ENCODE peak calls at places on chromosomes 3 and 15, in nine cellular contexts. Y is foreskin keratinocyte, O is Peyer's patch, H is AG04450, R is cardiac muscle cell, B is heart right ventricle, G is OCI-LY7, U is GM13977, E is neural crest cell. T is an unnamed sample.

GRCh38 chr3:146746190-146746589 is 141.0 kb upstream of the PLSCR5 start:
- DNase-seq in R (no peak), B (no peak), Y (no peak), G (no peak), H (peak; percentile 0), U (no peak), O (no peak), E (no peak), T (peak; percentile 78)

GRCh38 chr3:197224034-197224444 is 74.4 kb downstream of the DLG1 start:
- DNase-seq in H (peak; percentile 30), E (no peak), G (peak; percentile 67), U (peak; percentile 47), R (peak; percentile 69), Y (peak; percentile 15), B (no peak), O (no peak), T (peak; percentile 78)

GRCh38 chr3:122913539-122914100 is 113.9 kb downstream of the SEMA5B start:
- DNase-seq in O (no peak), U (peak; percentile 17), H (no peak), R (no peak), E (no peak), B (no peak), G (no peak), Y (no peak), T (no peak)

GRCh38 chr15:71874245-71874644 is 63.9 kb downstream of the NR2E3 start:
- DNase-seq in U (peak; percentile 38), Y (no peak), G (no peak), H (no peak), O (no peak), R (no peak), E (no peak), B (no peak), T (no peak)

GRCh38 chr3:72549819-72550581 is 298.2 kb downstream of the SHQ1 start:
- DNase-seq in H (no peak), U (no peak), E (no peak), R (no peak), B (no peak), G (no peak), O (no peak), Y (no peak), T (no peak)

GRCh38 chr3:169863458-169863899 is 6.3 kb downstream of the LRRC31 start:
- DNase-seq in U (peak; percentile 51), R (peak; percentile 64), H (peak; percentile 34), E (peak; percentile 77), Y (peak; percentile 40), B (peak; percentile 67), O (peak; percentile 69), G (peak; percentile 85), T (peak; percentile 86)

GRCh38 chr15:39285663-39286062 is 295.2 kb upstream of the THBS1 start:
- DNase-seq in G (no peak), B (no peak), O (no peak), E (no peak), R (no peak), H (no peak), U (no peak), Y (no peak), T (no peak)

GRCh38 chr15:34621675-34622074 is 38.2 kb upstream of the GOLGA8B start:
- DNase-seq in E (no peak), R (no peak), B (no peak), U (no peak), G (no peak), H (no peak), O (no peak), Y (no peak), T (peak; percentile 7)

GRCh38 chr15:65836665-65837064 is 32.6 kb upstream of the RAB11A start:
- DNase-seq in U (no peak), E (no peak), H (no peak), O (no peak), Y (no peak), B (no peak), G (no peak), R (no peak), T (no peak)

GRCh38 chr15:70748281-70748747 is 15.0 kb downstream of the UACA start:
- DNase-seq in E (no peak), U (no peak), B (peak; percentile 62), R (no peak), G (no peak), Y (no peak), H (no peak), O (no peak), T (no peak)

DNA sequence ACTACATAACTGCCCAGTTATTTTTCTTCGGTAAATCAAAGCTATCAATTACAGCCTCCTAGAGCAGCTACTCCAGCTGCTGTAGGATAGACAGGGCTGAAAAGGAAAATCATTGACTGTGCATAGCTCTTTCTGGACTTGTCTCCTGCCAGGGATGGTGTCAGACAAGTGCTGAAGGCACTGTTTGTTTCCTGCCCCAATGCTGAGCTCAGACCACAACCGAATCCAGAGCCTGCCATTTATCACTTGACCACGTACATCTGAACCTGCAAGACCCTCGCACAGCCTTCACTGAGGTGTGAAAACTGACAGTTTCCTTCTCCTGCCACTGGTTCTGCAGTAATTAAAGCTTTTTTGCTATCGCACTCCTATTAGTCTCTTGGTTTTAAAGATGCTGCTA is 79.3 kb upstream of the KCNMB2 start:
- DNase-seq in B (no peak), O (no peak), R (peak; percentile 28), H (no peak), E (no peak), U (no peak), Y (no peak), G (no peak), T (no peak)
- TF ChIP-seq CTCF in B (no peak), O (no peak), R (no peak), H (no peak), E (no peak), U (no peak), Y (no peak), G (no peak), T (no peak)

GRCh38 chr3:13530241-13531009 is 18.5 kb upstream of the FBLN2 start:
- DNase-seq in H (no peak), Y (no peak), B (no peak), R (no peak), O (no peak), G (no peak), E (no peak), U (no peak), T (no peak)

GRCh38 chr3:13529196-13529975 is 19.5 kb upstream of the FBLN2 start:
- DNase-seq in Y (no peak), R (no peak), E (no peak), H (no peak), B (no peak), U (no peak), O (no peak), G (no peak), T (no peak)

GRCh38 chr3:13526626-13526949 is 22.3 kb upstream of the FBLN2 start:
- DNase-seq in R (no peak), O (no peak), Y (no peak), E (no peak), U (no peak), G (no peak), H (no peak), B (no peak), T (no peak)

GRCh38 chr3:13525827-13526625 is 22.9 kb upstream of the FBLN2 start:
- DNase-seq in E (no peak), U (no peak), O (no peak), B (no peak), G (no peak), R (no peak), H (no peak), Y (no peak), T (no peak)

DNA sequence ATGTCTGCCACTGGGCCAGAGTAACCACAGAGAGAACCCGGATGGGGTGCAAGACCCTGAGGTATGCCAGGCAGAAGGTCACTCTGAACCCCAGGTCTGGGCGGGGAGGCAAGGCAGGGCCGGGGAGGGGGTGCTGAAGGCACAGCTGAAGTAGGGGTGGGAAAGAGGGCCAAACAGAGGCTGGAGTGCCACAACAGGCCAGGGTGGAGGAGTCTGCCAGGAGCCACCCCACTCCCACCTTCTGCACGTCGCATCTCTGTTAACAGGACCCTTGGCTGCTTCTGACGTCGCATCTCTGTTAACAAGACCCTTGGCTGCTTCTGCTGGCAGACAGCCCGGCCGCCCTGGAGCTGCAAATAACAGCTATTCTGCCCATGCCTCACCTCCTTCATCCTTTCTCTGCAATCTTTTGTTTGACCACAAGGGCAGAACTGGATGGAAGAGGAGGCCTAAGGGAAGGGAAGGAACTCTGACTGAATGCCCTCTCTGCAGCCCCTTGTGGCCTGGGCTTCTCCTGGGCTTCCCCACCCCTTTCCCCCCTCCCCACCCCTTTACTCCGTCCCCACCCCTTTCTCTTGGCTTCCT is 20.6 kb upstream of the FBLN2 start:
- DNase-seq in H (no peak), E (peak; percentile 29), U (no peak), Y (no peak), O (no peak), G (no peak), R (peak; percentile 45), B (no peak), T (peak; percentile 20)
- TF ChIP-seq CTCF in H (peak; percentile 43), E (peak; percentile 52), U (no peak), Y (peak; percentile 22), O (no peak), G (no peak), R (peak; percentile 45), B (no peak), T (peak; percentile 33)

DNA sequence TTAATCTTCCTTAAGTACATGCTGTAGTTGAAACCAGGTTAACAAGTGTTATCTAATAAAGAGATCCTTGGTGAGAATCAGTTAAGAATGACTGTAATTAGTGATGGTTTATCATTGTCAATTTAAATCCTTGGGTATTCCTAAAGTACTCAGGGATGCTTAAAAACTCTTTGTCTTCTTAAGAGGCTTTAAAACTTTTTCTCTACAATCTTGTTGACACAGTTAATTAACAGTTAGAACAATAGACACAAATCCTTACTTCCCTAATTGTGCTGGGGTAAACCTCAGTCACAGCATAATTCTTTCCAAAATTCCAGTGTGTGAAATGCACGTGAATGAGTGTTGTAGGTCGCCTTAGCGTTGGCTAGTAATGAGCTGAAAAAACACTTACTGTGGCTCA is 147.9 kb upstream of the RGMA start:
- DNase-seq in U (no peak), R (no peak), G (no peak), E (no peak), Y (no peak), O (no peak), H (no peak), B (no peak), T (no peak)
- TF ChIP-seq CTCF in U (no peak), R (no peak), G (no peak), E (no peak), Y (no peak), O (no peak), H (no peak), B (no peak), T (no peak)

DNA sequence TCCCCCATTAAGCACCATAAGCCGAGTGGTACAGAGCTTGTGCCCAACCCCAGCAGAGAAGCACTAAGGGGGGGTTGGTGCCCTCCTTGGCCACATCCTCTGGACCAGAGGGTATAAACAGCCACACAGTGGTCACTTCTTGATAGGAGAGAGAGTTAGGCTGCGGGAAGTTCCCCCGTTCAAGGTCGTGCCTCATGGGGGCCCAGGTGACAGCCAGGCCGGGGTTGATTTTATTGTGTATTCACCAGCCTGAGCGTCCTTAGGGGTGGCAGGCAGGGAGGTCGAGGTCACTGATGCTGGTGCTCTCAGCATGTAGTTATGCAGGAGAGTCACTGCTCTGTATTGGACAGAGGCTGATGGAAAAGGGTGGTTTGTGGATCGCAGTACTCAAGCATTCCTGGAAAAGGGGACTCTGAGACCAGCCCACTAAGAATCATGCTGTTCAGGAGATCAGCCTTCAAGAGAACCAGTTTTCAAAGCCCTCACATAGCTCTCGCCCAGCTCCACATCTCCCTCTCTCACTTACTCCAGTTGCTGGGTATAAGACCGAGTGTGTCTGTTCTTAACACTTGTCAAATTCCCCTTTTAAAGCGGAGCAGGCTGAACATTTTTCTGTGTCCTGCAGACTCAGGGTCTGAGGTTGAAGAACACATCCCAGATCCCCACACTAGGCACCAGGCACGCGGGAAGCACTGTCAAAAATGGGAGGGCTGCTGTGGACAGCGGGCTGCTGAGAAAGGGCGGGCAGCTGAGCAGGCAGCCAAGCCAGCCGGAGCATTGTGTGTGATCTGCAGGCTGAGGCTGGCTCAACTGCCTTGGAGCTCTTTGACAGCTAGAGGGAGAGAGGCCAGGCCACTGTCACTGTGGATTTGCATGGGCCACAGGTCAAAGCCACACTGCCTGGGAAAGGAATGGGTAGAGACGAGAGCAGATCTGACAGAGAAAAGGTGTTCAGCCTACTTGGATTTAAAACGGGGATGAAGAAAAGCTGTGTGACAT is 279.3 kb upstream of the LRRFIP2 start:
- DNase-seq in Y (no peak), H (no peak), G (no peak), B (peak; percentile 79), E (peak; percentile 53), R (peak; percentile 82), O (no peak), U (no peak), T (peak; percentile 31)
- TF ChIP-seq CTCF in Y (no peak), H (no peak), G (no peak), B (peak; percentile 44), E (peak; percentile 52), R (no peak), O (peak; percentile 32), U (no peak), T (no peak)

T was measured in cardiac fibroblast.